ENCODE peak calls at places on chromosomes 12 and 14, in five cellular contexts. F is OCI-LY7, G is esophagus squamous epithelium, W is ovary, P is A549. N is an unnamed sample.
A peak's percentile ranks its signal among the peaks of the same experiment; 100 is the strongest.

GRCh38 chr12:121190523-121191031 is 19.4 kb upstream of the P2RX4 start:
- DNase-seq in F (no peak), G (no peak), W (no peak), P (no peak), N (no peak)

GRCh38 chr14:61524211-61524806 is 171.0 kb upstream of the HIF1A start:
- DNase-seq in F (no peak), G (no peak), W (no peak), P (no peak), N (peak; percentile 57)

GRCh38 chr12:66960704-66961690 is 282.1 kb upstream of the GRIP1 start:
- DNase-seq in F (no peak), G (no peak), W (no peak), P (no peak), N (no peak)

GRCh38 chr14:67191768-67192290 is 2.6 kb downstream of the GARIN2 start:
- DNase-seq in F (no peak), G (no peak), W (no peak), P (no peak), N (no peak)

GRCh38 chr12:58844161-58844560 is 76.1 kb downstream of the LRIG3 start:
- DNase-seq in F (no peak), G (no peak), W (no peak), P (no peak), N (no peak)

GRCh38 chr12:120196363-120196762 is 1.8 kb upstream of the GCN1 start:
- DNase-seq in F (no peak), G (no peak), W (no peak), P (no peak), N (no peak)

GRCh38 chr14:61113561-61113960 is 132.5 kb downstream of the SLC38A6 start:
- DNase-seq in F (peak; percentile 29), G (no peak), W (no peak), P (no peak), N (no peak)

GRCh38 chr14:64541971-64542838 is 1.7 kb downstream of the HSPA2 start:
- DNase-seq in F (no peak), G (no peak), W (no peak), P (no peak), N (no peak)

GRCh38 chr14:50796391-50796790 is 34.6 kb downstream of the NIN start:
- DNase-seq in F (no peak), G (no peak), W (no peak), P (no peak), N (no peak)

GRCh38 chr12:130713581-130713991 is 2.5 kb downstream of the RIMBP2 start:
- DNase-seq in F (no peak), G (no peak), W (peak; percentile 23), P (no peak), N (no peak)

GRCh38 chr12:122356192-122356635 is 66.3 kb downstream of the CLIP1 start:
- DNase-seq in F (peak; percentile 68), G (no peak), W (peak; percentile 47), P (peak; percentile 22), N (no peak)

GRCh38 chr14:60655898-60656754 is 6.8 kb upstream of the SIX1 start:
- DNase-seq in F (no peak), G (no peak), W (no peak), P (no peak), N (no peak)

GRCh38 chr12:102669056-102669455 is 188.7 kb upstream of the IGF1 start:
- DNase-seq in F (no peak), G (no peak), W (no peak), P (no peak), N (no peak)

GRCh38 chr12:121530600-121531355 is 50.0 kb downstream of the KDM2B start:
- DNase-seq in F (peak; percentile 81), G (peak; percentile 24), W (peak; percentile 77), P (no peak), N (peak; percentile 72)

GRCh38 chr14:61355892-61356325 is 34.5 kb downstream of the PRKCH start:
- DNase-seq in F (no peak), G (no peak), W (peak; percentile 40), P (peak; percentile 34), N (peak; percentile 23)

GRCh38 chr12:30756074-30756473 is 1.3 kb upstream of the CAPRIN2 start:
- DNase-seq in F (no peak), G (no peak), W (no peak), P (no peak), N (no peak)

GRCh38 chr14:74552623-74553022 is 59.1 kb downstream of the ISCA2 start:
- DNase-seq in F (no peak), G (no peak), W (peak; percentile 69), P (no peak), N (peak; percentile 79)

GRCh38 chr12:71439613-71440392 is at the start of gene LGR5:
- DNase-seq in F (no peak), G (no peak), W (peak; percentile 30), P (no peak), N (no peak)

GRCh38 chr14:76920572-76921175 is 94.5 kb downstream of the LRRC74A start:
- DNase-seq in F (no peak), G (no peak), W (peak; percentile 59), P (no peak), N (peak; percentile 53)

GRCh38 chr12:82801951-82802610 is 115.4 kb downstream of the TMTC2 start:
- DNase-seq in F (no peak), G (no peak), W (no peak), P (no peak), N (no peak)

GRCh38 chr12:46460682-46461215 is 88.2 kb upstream of the SLC38A2 start:
- DNase-seq in F (no peak), G (no peak), W (no peak), P (no peak), N (no peak)

GRCh38 chr12:71477046-71477445 is 37.4 kb downstream of the LGR5 start:
- DNase-seq in F (no peak), G (no peak), W (no peak), P (no peak), N (no peak)

GRCh38 chr14:52885230-52885629 is 65.6 kb downstream of the FERMT2 start:
- DNase-seq in F (no peak), G (no peak), W (no peak), P (no peak), N (no peak)

GRCh38 chr14:80269338-80269935 is 58.1 kb upstream of the DIO2 start:
- DNase-seq in F (no peak), G (no peak), W (no peak), P (no peak), N (no peak)

GRCh38 chr14:86013663-86014062 is 483.7 kb downstream of the FLRT2 start:
- DNase-seq in F (no peak), G (no peak), W (no peak), P (no peak), N (no peak)

GRCh38 chr12:70393787-70394519 is 27.9 kb downstream of the KCNMB4 start:
- DNase-seq in F (no peak), G (no peak), W (no peak), P (no peak), N (no peak)

GRCh38 chr14:73260574-73260973 is 23.3 kb downstream of the PAPLN start:
- DNase-seq in F (no peak), G (no peak), W (no peak), P (no peak), N (no peak)

GRCh38 chr14:57295261-57295660 is 26.5 kb downstream of the AP5M1 start:
- DNase-seq in F (no peak), G (no peak), W (no peak), P (no peak), N (no peak)

GRCh38 chr14:34665785-34666425 is 36.0 kb upstream of the SNX6 start:
- DNase-seq in F (peak; percentile 15), G (no peak), W (no peak), P (no peak), N (peak; percentile 57)

GRCh38 chr14:105421723-105422615 is 2.3 kb downstream of the MTA1 start:
- DNase-seq in F (no peak), G (no peak), W (no peak), P (no peak), N (no peak)

GRCh38 chr12:97573901-97574300 is 111.3 kb downstream of the RMST start:
- DNase-seq in F (no peak), G (no peak), W (no peak), P (no peak), N (no peak)

GRCh38 chr12:32390572-32391219 is 8.7 kb upstream of the FGD4 start:
- DNase-seq in F (no peak), G (no peak), W (peak; percentile 42), P (no peak), N (peak; percentile 24)

GRCh38 chr14:100571837-100572236 is 15.4 kb downstream of the BEGAIN start:
- DNase-seq in F (no peak), G (no peak), W (no peak), P (no peak), N (no peak)

GRCh38 chr12:120362516-120363273 is 6.3 kb downstream of the MSI1 start:
- DNase-seq in F (no peak), G (no peak), W (no peak), P (no peak), N (no peak)

GRCh38 chr12:75489613-75490210 is 9.2 kb downstream of the GLIPR1 start:
- DNase-seq in F (no peak), G (no peak), W (no peak), P (no peak), N (no peak)

GRCh38 chr12:8629486-8630033 is 16.9 kb upstream of the AICDA start:
- DNase-seq in F (peak; percentile 47), G (no peak), W (no peak), P (no peak), N (no peak)

GRCh38 chr14:34536951-34537676 is 2.4 kb downstream of the EAPP start:
- DNase-seq in F (no peak), G (no peak), W (no peak), P (no peak), N (no peak)

GRCh38 chr12:56682323-56682722 is 5.8 kb downstream of the PTGES3 start:
- DNase-seq in F (no peak), G (no peak), W (no peak), P (no peak), N (no peak)
- H3K4me3 ChIP-seq in F (no peak overlapping the region), G (no peak overlapping the region), W (no peak overlapping the region), P (no peak overlapping the region), N (no peak overlapping the region)

GRCh38 chr12:24027352-24027751 is 77.9 kb upstream of the SOX5 start:
- DNase-seq in F (no peak), G (no peak), W (no peak), P (no peak), N (no peak)
- TF ChIP-seq CTCF in F (no peak), G (no peak), W (no peak), P (no peak), N (no peak)

GRCh38 chr12:6273209-6273928 is 37.1 kb upstream of the PLEKHG6 start:
- DNase-seq in F (no peak), G (no peak), W (no peak), P (no peak), N (no peak)
- H3K4me1 ChIP-seq in F (peaks cover 5% of the 10 kb centered on the region), G (peaks cover 78% of the 10 kb centered on the region), W (peaks cover 3% of the 10 kb centered on the region), P (peaks cover 13% of the 10 kb centered on the region), N (peaks cover 38% of the 10 kb centered on the region)

DNA sequence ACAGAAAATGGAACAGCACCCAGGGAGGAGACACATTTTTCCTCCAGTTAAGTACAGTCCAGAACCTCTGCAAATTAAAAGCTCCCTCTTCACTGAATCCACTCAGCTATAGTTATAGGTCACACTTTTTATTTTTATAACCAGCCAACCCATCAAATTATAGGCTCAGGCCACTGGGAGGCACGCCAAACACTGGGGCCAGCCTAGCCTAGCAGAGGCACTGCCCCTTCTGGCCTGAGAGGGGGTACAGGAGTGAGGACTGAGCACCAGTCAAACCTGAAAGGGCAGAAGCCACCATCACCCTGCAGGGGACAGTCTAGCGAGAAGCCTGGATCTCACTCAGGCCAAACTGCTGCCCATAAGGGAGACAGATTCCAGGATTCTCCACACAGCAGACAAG is 19.3 kb downstream of the FMNL3 start:
- DNase-seq in F (no peak), G (no peak), W (no peak), P (no peak), N (no peak)
- H3K4me3 ChIP-seq in F (no peak overlapping the region), G (no peak overlapping the region), W (no peak overlapping the region), P (no peak overlapping the region), N (no peak overlapping the region)